ENCODE peak calls at places on chromosomes 11 and 22, in four cellular contexts. Z, R, L and T are unnamed samples.
A peak's percentile ranks its signal among the peaks of the same experiment; 100 is the strongest.

GRCh38 chr11:59281177-59281576 is 68.5 kb upstream of the MPEG1 start:
- DNase-seq in Z (no peak), R (no peak), L (no peak), T (no peak)

GRCh38 chr11:78373689-78374088 is 43.9 kb downstream of the GAB2 start:
- DNase-seq in Z (no peak), R (no peak), L (no peak), T (no peak)

GRCh38 chr11:75313457-75314272 is 37.8 kb downstream of the ARRB1 start:
- DNase-seq in Z (no peak), R (no peak), L (no peak), T (peak; percentile 77)

GRCh38 chr22:34429314-34429713 is 509.0 kb upstream of the LARGE1 start:
- DNase-seq in Z (peak; percentile 72), R (no peak), L (no peak), T (no peak)

GRCh38 chr22:50608996-50609395 is 8.4 kb downstream of the MAPK8IP2 start:
- DNase-seq in Z (no peak), R (no peak), L (no peak), T (no peak)

GRCh38 chr11:32210601-32211000 is 119.7 kb downstream of the RCN1 start:
- DNase-seq in Z (no peak), R (no peak), L (no peak), T (no peak)

GRCh38 chr11:126716456-126717083 is 284.0 kb downstream of the KIRREL3 start:
- DNase-seq in Z (peak; percentile 61), R (peak; percentile 77), L (peak; percentile 26), T (peak; percentile 66)

GRCh38 chr22:48721394-48721666 is 1106.3 kb downstream of the BRD1 start:
- DNase-seq in Z (no peak), R (no peak), L (no peak), T (no peak)

GRCh38 chr11:66665369-66665768 is 12.3 kb downstream of the RBM4B start:
- DNase-seq in Z (no peak), R (no peak), L (no peak), T (no peak)

GRCh38 chr11:66317322-66317765 is 500 bp upstream of the CD248 start:
- DNase-seq in Z (no peak), R (no peak), L (no peak), T (peak; percentile 61)

GRCh38 chr11:57349491-57350274 is 11.5 kb downstream of the P2RX3 start:
- DNase-seq in Z (peak; percentile 39), R (peak; percentile 85), L (peak; percentile 26), T (peak; percentile 74)

GRCh38 chr11:47461876-47462275 is 12.9 kb upstream of the RAPSN start:
- DNase-seq in Z (no peak), R (no peak), L (no peak), T (no peak)

GRCh38 chr22:29702025-29702930 is 17.5 kb upstream of the CABP7 start:
- DNase-seq in Z (no peak), R (no peak), L (no peak), T (no peak)

GRCh38 chr11:82872377-82873150 is 27.7 kb downstream of the PRCP start:
- DNase-seq in Z (no peak), R (no peak), L (no peak), T (no peak)

DNA sequence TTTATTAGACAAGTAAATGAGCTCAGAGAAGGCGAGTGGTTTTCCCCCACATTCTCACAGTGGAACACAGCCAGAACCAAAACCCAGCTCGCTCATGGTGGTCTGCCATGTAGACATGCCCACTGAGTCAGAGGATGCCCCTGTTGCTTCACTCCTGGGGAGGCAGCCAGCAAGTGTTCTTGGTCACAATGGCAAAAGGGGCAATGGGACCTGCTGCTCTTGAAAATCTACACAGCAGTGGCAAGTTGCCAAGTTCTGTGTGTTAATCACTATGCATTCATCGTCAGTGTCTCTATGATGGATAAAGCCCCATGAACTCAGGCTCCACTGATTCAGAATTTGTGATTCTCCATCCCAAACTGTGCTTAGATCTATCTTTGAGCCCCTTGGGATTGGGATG is 64.7 kb upstream of the TBCEL start:
- DNase-seq in Z (no peak), R (no peak), L (no peak), T (no peak)
- H3K9me2 ChIP-seq in Z (no peaks in the 10 kb centered on the region), R (no peaks in the 10 kb centered on the region), L (no peaks in the 10 kb centered on the region), T (no peaks in the 10 kb centered on the region)

GRCh38 chr11:130118165-130118564 is 41.4 kb upstream of the ST14 start:
- DNase-seq in Z (peak; percentile 87), R (no peak), L (no peak), T (no peak)

GRCh38 chr11:130122141-130122575 is 37.4 kb upstream of the ST14 start:
- DNase-seq in Z (no peak), R (no peak), L (peak; percentile 60), T (no peak)

GRCh38 chr11:130121430-130121978 is 38.1 kb upstream of the ST14 start:
- DNase-seq in Z (no peak), R (no peak), L (peak; percentile 29), T (no peak)

GRCh38 chr11:130118636-130119387 is 40.8 kb upstream of the ST14 start:
- DNase-seq in Z (peak; percentile 52), R (no peak), L (no peak), T (no peak)

GRCh38 chr11:130120045-130120444 is 39.5 kb upstream of the ST14 start:
- DNase-seq in Z (no peak), R (no peak), L (no peak), T (no peak)
- TF ChIP-seq CTCF in Z (no peak), R (no peak), L (no peak), T (no peak)

GRCh38 chr11:64290352-64290751 is 750 bp upstream of the KCNK4 start:
- DNase-seq in Z (peak; percentile 1), R (no peak), L (no peak), T (no peak)

GRCh38 chr11:64289011-64289564 is 2.0 kb upstream of the KCNK4 start:
- DNase-seq in Z (no peak), R (no peak), L (no peak), T (no peak)

GRCh38 chr11:64292458-64293254 is 1.6 kb downstream of the KCNK4 start:
- DNase-seq in Z (peak; percentile 4), R (peak; percentile 54), L (no peak), T (no peak)

GRCh38 chr11:64290894-64291745 is at the start of gene KCNK4:
- DNase-seq in Z (peak; percentile 1), R (peak; percentile 54), L (no peak), T (no peak)

DNA sequence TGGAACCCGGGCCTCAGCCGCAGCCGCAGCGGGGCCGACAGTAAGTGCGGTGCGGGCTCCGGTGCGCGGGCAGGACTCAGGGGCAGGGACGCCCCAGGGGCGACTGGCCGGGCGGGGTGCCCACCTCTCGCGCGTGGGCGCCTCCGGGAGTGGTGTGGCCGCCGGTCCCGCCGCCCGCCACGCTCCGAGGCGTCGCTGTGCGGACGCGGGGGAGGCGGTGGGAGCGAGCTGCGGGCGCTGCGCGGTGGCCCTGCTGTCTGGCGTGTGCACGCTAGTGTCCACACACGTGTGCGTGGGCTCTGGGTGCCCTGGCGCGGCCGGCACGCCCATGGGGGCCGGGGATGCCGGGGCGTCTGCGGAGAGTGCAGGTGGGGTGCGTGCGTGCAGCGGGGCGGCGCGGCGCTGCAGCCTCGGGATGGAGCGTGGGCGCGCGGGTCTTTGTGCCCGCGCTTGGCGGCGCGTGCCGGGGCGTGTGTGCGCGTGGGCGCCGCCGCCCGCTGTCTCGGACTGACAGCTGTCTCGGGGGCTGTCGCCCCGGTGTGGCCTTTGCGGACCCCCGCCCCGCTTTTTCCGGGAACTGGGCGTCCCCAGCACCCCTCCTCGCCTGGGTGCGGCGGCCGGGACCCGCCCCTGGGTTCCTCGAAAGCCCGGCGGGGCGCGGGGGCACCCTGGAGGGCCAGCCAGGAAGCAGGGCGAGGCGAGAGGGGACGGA is 800 bp downstream of the KCNK4 start:
- DNase-seq in Z (no peak), R (no peak), L (no peak), T (no peak)
- TF ChIP-seq EZH2 in Z (no peak), R (peak; percentile 79), L (no peak), T (peak; percentile 36)

DNA sequence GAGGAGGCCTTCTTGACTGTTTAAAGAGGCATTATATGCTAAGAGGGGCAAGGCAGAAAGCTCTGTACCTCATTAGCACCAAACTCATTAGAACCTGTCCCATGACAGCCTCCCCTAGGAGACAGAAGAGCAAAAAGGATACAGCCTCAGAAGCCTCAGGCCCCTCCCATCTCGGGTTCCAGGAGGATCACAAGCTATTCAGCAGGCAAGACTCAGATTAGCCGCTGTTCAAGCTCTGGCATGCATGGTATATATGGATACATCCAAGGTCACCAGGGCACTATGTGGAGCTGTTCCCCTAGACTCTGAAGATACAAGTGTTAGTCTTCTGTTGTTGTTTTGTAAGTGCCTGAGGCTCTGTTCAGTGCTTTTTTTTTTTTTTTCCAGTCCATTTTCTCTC is 32.1 kb downstream of the ATXN10 start:
- DNase-seq in Z (no peak), R (peak; percentile 24), L (no peak), T (no peak)
- H3K9me2 ChIP-seq in Z (no peaks in the 10 kb centered on the region), R (no peaks in the 10 kb centered on the region), L (no peaks in the 10 kb centered on the region), T (no peaks in the 10 kb centered on the region)